ENCODE peak calls at places on chromosomes 7 and 10, in ten cellular contexts. L is neural progenitor cell; V is DMS79 treated with DMSO at 0.1 percent for 48 hours; U is T-helper 1 cell; T is stomach; I is non-pigmented ciliary epithelial cell; R is AG04450; A is stimulated activated naive CD8-positive, alpha-beta T cell treated with anti-CD3 and anti-CD28 coated beads, Interleukin-15, Interleukin-2, amounts not matched to agents 100 U/mL and 50 U/mL, for 24 hours; E is spleen; Q is GM13977. S is an unnamed sample.

GRCh38 chr7:45575501-45576248 is 1.5 kb downstream of the ADCY1 start:
- DNase-seq in L (no peak), V (peak; percentile 48), U (no peak), T (no peak), I (no peak), R (no peak), A (no peak), E (peak; percentile 68), Q (no peak), S (no peak)

GRCh38 chr10:114271014-114271778 is 32.1 kb downstream of the VWA2 start:
- DNase-seq in L (no peak), V (peak; percentile 36), U (no peak), T (peak; percentile 58), I (no peak), R (no peak), A (no peak), E (no peak), Q (no peak), S (no peak)

GRCh38 chr10:132898391-132899053 is 43.8 kb downstream of the CFAP46 start:
- DNase-seq in L (no peak), V (no peak), U (no peak), T (no peak), I (no peak), R (no peak), A (no peak), E (peak; percentile 70), Q (no peak), S (no peak)

GRCh38 chr10:110029448-110029847 is 21.7 kb downstream of the ADD3 start:
- DNase-seq in L (no peak), V (no peak), U (no peak), T (no peak), I (no peak), R (no peak), A (no peak), E (no peak), Q (no peak), S (no peak)

GRCh38 chr10:127216786-127217185 is 20.4 kb upstream of the INSYN2A start:
- DNase-seq in L (no peak), V (no peak), U (no peak), T (no peak), I (no peak), R (no peak), A (no peak), E (no peak), Q (no peak), S (peak; percentile 20)

GRCh38 chr10:79068203-79068561 is 584 bp upstream of the ZMIZ1 start:
- DNase-seq in L (no peak), V (no peak), U (peak; percentile 27), T (no peak), I (no peak), R (no peak), A (peak; percentile 50), E (peak; percentile 87), Q (peak; percentile 65), S (no peak)

GRCh38 chr7:119270045-119270464 is 1002.9 kb upstream of the KCND2 start:
- DNase-seq in L (peak; percentile 89), V (peak; percentile 4), U (no peak), T (peak; percentile 57), I (peak; percentile 20), R (peak; percentile 26), A (peak; percentile 11), E (peak; percentile 21), Q (peak; percentile 6), S (peak; percentile 61)

GRCh38 chr10:119362122-119362521 is 154.8 kb downstream of the GRK5 start:
- DNase-seq in L (no peak), V (no peak), U (no peak), T (no peak), I (no peak), R (no peak), A (no peak), E (no peak), Q (no peak), S (no peak)

GRCh38 chr10:43190775-43191174 is 52.5 kb downstream of the CSGALNACT2 start:
- DNase-seq in L (no peak), V (no peak), U (no peak), T (no peak), I (no peak), R (no peak), A (no peak), E (no peak), Q (no peak), S (no peak)

GRCh38 chr10:76336213-76336963 is 905.0 kb downstream of the LRMDA start:
- DNase-seq in L (no peak), V (no peak), U (no peak), T (no peak), I (no peak), R (no peak), A (no peak), E (no peak), Q (no peak), S (no peak)

GRCh38 chr10:112946649-112947048 is 3.4 kb upstream of the TCF7L2 start:
- DNase-seq in L (no peak), V (no peak), U (no peak), T (no peak), I (no peak), R (no peak), A (no peak), E (no peak), Q (no peak), S (no peak)

GRCh38 chr7:79241288-79242055 is 212.0 kb downstream of the MAGI2 start:
- DNase-seq in L (no peak), V (no peak), U (no peak), T (no peak), I (no peak), R (peak; percentile 29), A (no peak), E (no peak), Q (no peak), S (no peak)

GRCh38 chr7:123210986-123211385 is 11.2 kb upstream of the SLC13A1 start:
- DNase-seq in L (no peak), V (no peak), U (no peak), T (no peak), I (no peak), R (no peak), A (no peak), E (no peak), Q (no peak), S (no peak)

GRCh38 chr10:1290071-1290471 is 233.9 kb downstream of the WDR37 start:
- DNase-seq in L (no peak), V (no peak), U (no peak), T (no peak), I (no peak), R (no peak), A (no peak), E (no peak), Q (no peak), S (no peak)

GRCh38 chr10:75407296-75407715 is 5.7 kb upstream of the ZNF503 start:
- DNase-seq in L (peak; percentile 53), V (no peak), U (no peak), T (peak; percentile 60), I (no peak), R (no peak), A (no peak), E (no peak), Q (peak; percentile 37), S (no peak)